ENCODE peak calls at places on chromosomes 7 and 10, in seven cellular contexts. U is right lobe of liver; X is psoas muscle; D is CD4-positive, alpha-beta memory T cell; S is ovary; Z is cardiac muscle cell; E is body of pancreas. F is an unnamed sample.

GRCh38 chr7:10802526-10802925 is 171.1 kb upstream of the PHF14 start:
- DNase-seq in Z (peak; percentile 34), D (no peak), E (no peak), X (no peak), U (no peak), S (no peak), F (no peak)

GRCh38 chr10:58967551-58968418 is 208.7 kb upstream of the PHYHIPL start:
- DNase-seq in S (no peak), D (no peak), X (no peak), Z (no peak), E (peak; percentile 79), U (peak; percentile 74), F (peak; percentile 75)

GRCh38 chr10:69498711-69499471 is 47.6 kb downstream of the TSPAN15 start:
- DNase-seq in E (no peak), S (no peak), U (no peak), Z (no peak), D (no peak), X (peak; percentile 59), F (no peak)

GRCh38 chr7:81470084-81470723 is 299.6 kb downstream of the HGF start:
- DNase-seq in X (peak; percentile 67), D (no peak), Z (peak; percentile 87), E (peak; percentile 78), S (peak; percentile 79), U (peak; percentile 67), F (peak; percentile 82)

GRCh38 chr10:71081229-71081560 is 131.2 kb upstream of the UNC5B start:
- DNase-seq in Z (no peak), S (no peak), X (no peak), U (no peak), E (no peak), D (no peak), F (no peak)

GRCh38 chr10:9824546-9825164 is 1193.0 kb upstream of the CELF2 start:
- DNase-seq in Z (no peak), X (no peak), E (peak; percentile 62), S (no peak), D (no peak), U (no peak), F (no peak)

GRCh38 chr7:83469076-83469475 is 179.9 kb downstream of the SEMA3E start:
- DNase-seq in S (no peak), D (no peak), X (no peak), U (no peak), E (no peak), Z (no peak), F (no peak)

GRCh38 chr7:43392638-43393037 is 190.3 kb upstream of the STK17A start:
- DNase-seq in U (no peak), E (no peak), X (no peak), S (no peak), D (no peak), Z (no peak), F (no peak)

GRCh38 chr7:114921636-114922150 is at the start of gene MDFIC:
- DNase-seq in Z (peak; percentile 47), E (peak; percentile 43), X (peak; percentile 21), U (peak; percentile 65), D (peak; percentile 44), S (no peak), F (no peak)

GRCh38 chr7:86914468-86915054 is 144.9 kb downstream of the ELAPOR2 start:
- DNase-seq in X (no peak), S (no peak), Z (peak; percentile 46), D (no peak), U (no peak), E (no peak), F (no peak)

GRCh38 chr7:2688409-2689342 is 674 bp downstream of the AMZ1 start:
- DNase-seq in D (no peak), Z (peak; percentile 28), X (no peak), S (no peak), E (no peak), U (no peak), F (no peak)

GRCh38 chr7:38975944-38976392 is 1.7 kb upstream of the POU6F2 start:
- DNase-seq in Z (no peak), E (peak; percentile 9), S (no peak), U (no peak), X (no peak), D (no peak), F (no peak)

GRCh38 chr7:28348631-28349030 is 63.7 kb upstream of the CREB5 start:
- DNase-seq in Z (no peak), S (no peak), D (no peak), E (peak; percentile 43), U (no peak), X (no peak), F (no peak)

GRCh38 chr7:127911968-127912511 is 119.2 kb downstream of the LRRC4 start:
- DNase-seq in S (no peak), U (no peak), D (no peak), E (no peak), Z (no peak), X (no peak), F (no peak)

GRCh38 chr7:150716368-150716767 is at the start of gene GIMAP1:
- DNase-seq in X (peak; percentile 18), D (peak; percentile 74), U (no peak), S (no peak), E (no peak), Z (no peak), F (no peak)

GRCh38 chr7:128063025-128063560 is 31.9 kb upstream of the LRRC4 start:
- DNase-seq in S (no peak), D (no peak), U (no peak), E (no peak), Z (no peak), X (no peak), F (no peak)

GRCh38 chr10:14244801-14245211 is 85.9 kb downstream of the FRMD4A start:
- DNase-seq in S (no peak), E (no peak), D (no peak), Z (peak; percentile 40), U (no peak), X (no peak), F (no peak)

GRCh38 chr10:121516483-121516882 is 81.8 kb downstream of the FGFR2 start:
- DNase-seq in Z (no peak), E (no peak), X (no peak), S (no peak), D (no peak), U (no peak), F (no peak)

GRCh38 chr7:43535810-43536585 is 46.9 kb upstream of the STK17A start:
- DNase-seq in S (no peak), U (no peak), X (peak; percentile 19), E (no peak), D (no peak), Z (peak; percentile 95), F (no peak)

GRCh38 chr7:12089951-12090756 is 120.9 kb upstream of the TMEM106B start:
- DNase-seq in D (no peak), E (no peak), X (no peak), Z (peak; percentile 6), S (no peak), U (no peak), F (peak; percentile 71)

GRCh38 chr10:18221123-18221522 is 80.9 kb downstream of the CACNB2 start:
- DNase-seq in E (no peak), D (no peak), S (no peak), Z (no peak), X (no peak), U (no peak), F (no peak)

DNA sequence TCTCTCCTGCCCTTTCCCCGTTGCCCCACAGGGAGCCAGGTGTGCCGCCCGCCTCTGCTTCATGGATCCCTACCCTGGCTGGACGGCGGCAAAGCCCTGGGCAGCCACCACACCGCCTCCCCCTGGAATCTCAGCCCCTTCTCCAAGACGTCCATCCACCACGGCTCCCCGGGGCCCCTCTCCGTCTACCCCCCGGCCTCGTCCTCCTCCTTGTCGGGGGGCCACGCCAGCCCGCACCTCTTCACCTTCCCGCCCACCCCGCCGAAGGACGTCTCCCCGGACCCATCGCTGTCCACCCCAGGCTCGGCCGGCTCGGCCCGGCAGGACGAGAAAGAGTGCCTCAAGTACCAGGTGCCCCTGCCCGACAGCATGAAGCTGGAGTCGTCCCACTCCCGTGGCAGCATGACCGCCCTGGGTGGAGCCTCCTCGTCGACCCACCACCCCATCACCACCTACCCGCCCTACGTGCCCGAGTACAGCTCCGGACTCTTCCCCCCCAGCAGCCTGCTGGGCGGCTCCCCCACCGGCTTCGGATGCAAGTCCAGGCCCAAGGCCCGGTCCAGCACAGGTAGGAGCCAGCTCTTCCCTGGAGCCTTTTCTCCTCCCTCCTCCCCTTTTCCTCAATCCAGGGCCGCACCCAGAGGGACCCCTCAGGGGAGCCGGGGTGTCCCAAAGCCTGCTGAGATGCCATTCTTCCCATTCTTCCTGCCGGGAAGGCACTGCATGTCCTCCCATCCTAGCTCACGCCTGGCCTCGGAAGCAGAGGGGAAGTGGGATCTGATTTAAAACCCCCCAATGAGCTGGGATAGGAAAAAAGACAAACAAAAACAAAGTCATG is 4.0 kb downstream of the GATA3 start:
- DNase-seq in X (no peak), U (no peak), D (no peak), S (no peak), Z (no peak), E (no peak), F (no peak)
- H3K4me1 ChIP-seq in X (peaks cover 10% of the 10 kb centered on the region), U (peaks cover 9% of the 10 kb centered on the region), D (peaks cover 63% of the 10 kb centered on the region), S (peaks cover 3% of the 10 kb centered on the region), Z (peaks cover 34% of the 10 kb centered on the region), E (peaks cover 23% of the 10 kb centered on the region), F (peaks cover under 1% of the 10 kb centered on the region)

DNA sequence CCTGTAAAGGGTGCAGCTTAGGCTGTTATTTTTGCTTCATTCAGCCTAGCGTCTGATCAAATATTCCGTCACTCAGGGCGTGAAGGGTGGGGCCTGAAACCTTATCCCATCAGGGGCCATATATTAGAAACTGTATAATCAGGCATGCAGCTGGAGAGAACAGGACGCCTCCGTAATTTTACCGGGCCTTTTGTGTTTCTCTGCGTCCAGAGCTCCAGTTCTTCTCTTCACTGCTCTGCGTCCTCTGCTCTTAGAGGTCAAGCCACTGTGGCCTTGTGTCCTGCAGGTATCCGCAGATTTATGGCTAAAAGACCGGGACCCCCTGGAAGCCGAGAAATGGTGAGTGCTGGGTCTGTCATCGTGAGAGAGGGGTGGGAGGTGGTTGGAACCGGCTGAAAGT is at the start of gene ZNF735:
- DNase-seq in Z (no peak), E (no peak), S (no peak), D (no peak), U (no peak), X (no peak), F (no peak)
- H3K9me3 ChIP-seq in Z (no peaks in the 10 kb centered on the region), E (no peaks in the 10 kb centered on the region), S (no peaks in the 10 kb centered on the region), D (no peaks in the 10 kb centered on the region), U (no peaks in the 10 kb centered on the region), X (peaks cover 6% of the 10 kb centered on the region), F (no peaks in the 10 kb centered on the region)

GRCh38 chr7:46752881-46753366 is 829.0 kb downstream of the TNS3 start:
- DNase-seq in S (no peak), D (no peak), X (no peak), U (no peak), E (no peak), Z (peak; percentile 30), F (no peak)
- H3K4me1 ChIP-seq in S (no peaks in the 10 kb centered on the region), D (no peaks in the 10 kb centered on the region), X (no peaks in the 10 kb centered on the region), U (no peaks in the 10 kb centered on the region), E (no peaks in the 10 kb centered on the region), Z (peaks cover 6% of the 10 kb centered on the region), F (peaks cover 33% of the 10 kb centered on the region)

DNA sequence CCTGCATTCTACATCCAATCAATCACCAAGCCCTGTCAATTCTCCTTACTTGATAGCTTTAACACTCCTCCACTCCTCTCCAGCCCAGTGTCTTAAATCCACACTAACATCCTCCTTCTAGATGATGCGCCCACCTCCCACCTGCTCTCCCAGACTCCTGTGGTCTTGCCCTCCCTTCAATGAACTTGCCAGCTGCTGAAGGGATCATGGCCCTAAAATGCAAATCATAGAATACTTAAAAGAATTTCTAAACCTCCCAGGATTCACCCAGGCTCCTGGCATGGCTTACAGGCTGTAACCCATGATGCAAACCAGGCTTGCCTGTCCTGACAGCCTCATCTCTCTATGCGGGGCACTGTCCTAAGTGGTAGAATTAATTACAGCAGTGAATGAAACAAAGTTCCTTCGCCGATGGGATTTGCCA is 43.6 kb downstream of the SYPL1 start:
- DNase-seq in D (no peak), Z (no peak), U (no peak), E (no peak), X (no peak), S (no peak), F (no peak)
- H3K9me3 ChIP-seq in D (no peaks in the 10 kb centered on the region), Z (no peaks in the 10 kb centered on the region), U (no peaks in the 10 kb centered on the region), E (no peaks in the 10 kb centered on the region), X (no peaks in the 10 kb centered on the region), S (no peaks in the 10 kb centered on the region), F (no peaks in the 10 kb centered on the region)

GRCh38 chr7:47454066-47454950 is 127.6 kb downstream of the TNS3 start:
- DNase-seq in D (no peak), S (no peak), U (no peak), Z (no peak), E (no peak), X (peak; percentile 32), F (no peak)
- H3K4me1 ChIP-seq in D (no peaks in the 10 kb centered on the region), S (peaks cover 30% of the 10 kb centered on the region), U (peaks cover 73% of the 10 kb centered on the region), Z (no peaks in the 10 kb centered on the region), E (peaks cover 75% of the 10 kb centered on the region), X (peaks cover 47% of the 10 kb centered on the region), F (peaks cover 5% of the 10 kb centered on the region)